ENCODE peak calls at places on chromosomes 5 and 9, in six cellular contexts. K, F, M, E, G and S are unnamed samples.

GRCh38 chr5:122077451-122078115 is 476 bp downstream of the LOX start:
- DNase-seq in M (peak), F (peak), E (no peak), K (peak), G (peak), S (no peak)

GRCh38 chr9:33858346-33858869 is 41.4 kb downstream of the UBE2R2 start:
- DNase-seq in M (no peak), G (no peak), E (no peak), K (no peak), F (no peak), S (no peak)

GRCh38 chr9:27279611-27280010 is 17.3 kb downstream of the EQTN start:
- DNase-seq in M (no peak), K (no peak), G (no peak), E (no peak), F (no peak), S (no peak)

GRCh38 chr9:112487008-112487798 is 576 bp downstream of the KIAA1958 start:
- DNase-seq in F (peak), E (peak), K (peak), G (peak), M (peak), S (peak)

GRCh38 chr5:176771102-176771845 is 39.1 kb upstream of the UNC5A start:
- DNase-seq in E (peak), K (no peak), M (no peak), G (no peak), F (no peak), S (peak)

GRCh38 chr5:38994329-38994927 is 79.8 kb downstream of the RICTOR start:
- DNase-seq in E (peak), M (peak), G (no peak), K (peak), F (no peak), S (no peak)

GRCh38 chr5:150783422-150783928 is 4.9 kb downstream of the SMIM3 start:
- DNase-seq in K (peak), E (peak), G (peak), M (no peak), F (peak), S (peak)

GRCh38 chr9:121699271-121700164 is 48.1 kb downstream of the DAB2IP start:
- DNase-seq in K (peak), F (peak), E (peak), G (peak), M (peak), S (peak)

GRCh38 chr5:33336911-33337620 is 103.7 kb upstream of the TARS1 start:
- DNase-seq in K (peak), F (no peak), E (no peak), M (no peak), G (no peak), S (no peak)

GRCh38 chr5:147208134-147208533 is 26.7 kb upstream of the STK32A start:
- DNase-seq in G (no peak), E (no peak), F (no peak), M (no peak), K (peak), S (no peak)

GRCh38 chr5:32278403-32278802 is 34.3 kb downstream of the MTMR12 start:
- DNase-seq in M (no peak), F (no peak), G (no peak), K (peak), E (no peak), S (no peak)

GRCh38 chr5:2196989-2197531 is 314.3 kb upstream of the IRX4 start:
- DNase-seq in K (no peak), G (no peak), E (peak), M (no peak), F (no peak), S (no peak)

GRCh38 chr5:10059611-10060379 is 189.9 kb downstream of the ATPSCKMT start:
- DNase-seq in M (no peak), E (no peak), F (no peak), G (no peak), K (no peak), S (no peak)

GRCh38 chr5:170034231-170034630 is 53.9 kb upstream of the INSYN2B start:
- DNase-seq in E (no peak), G (no peak), M (no peak), K (no peak), F (no peak), S (no peak)

GRCh38 chr5:149938272-149938671 is 6.3 kb downstream of the PDE6A start:
- DNase-seq in G (peak), K (peak), F (no peak), E (peak), M (no peak), S (no peak)

GRCh38 chr5:177440211-177440989 is 6.2 kb upstream of the PRR7 start:
- DNase-seq in G (no peak), F (no peak), M (no peak), E (no peak), K (no peak), S (no peak)

GRCh38 chr5:59923465-59923864 is 29.9 kb upstream of the PDE4D start:
- DNase-seq in E (no peak), K (peak), M (no peak), G (no peak), F (no peak), S (no peak)

GRCh38 chr9:87675466-87675865 is 50.5 kb upstream of the CTSL start:
- DNase-seq in F (no peak), E (no peak), G (no peak), K (no peak), M (no peak), S (no peak)

GRCh38 chr5:6602441-6602840 is 30.4 kb downstream of the NSUN2 start:
- DNase-seq in F (no peak), K (no peak), E (no peak), G (no peak), M (no peak), S (no peak)

GRCh38 chr9:95316274-95316673 is 1.2 kb downstream of the FANCC start:
- DNase-seq in E (no peak), F (no peak), M (no peak), K (no peak), G (no peak), S (no peak)

GRCh38 chr9:94638335-94639044 is 828 bp downstream of the FBP1 start:
- DNase-seq in K (no peak), M (no peak), F (no peak), G (no peak), E (peak), S (no peak)

GRCh38 chr5:93402451-93402850 is 178.6 kb downstream of the NR2F1-AS1 start:
- DNase-seq in F (no peak), E (no peak), G (no peak), K (no peak), M (no peak), S (no peak)

GRCh38 chr5:72951850-72952468 is 3.9 kb upstream of the FCHO2 start:
- DNase-seq in F (no peak), G (no peak), K (peak), E (peak), M (no peak), S (no peak)

GRCh38 chr5:33194914-33195313 is 245.9 kb upstream of the TARS1 start:
- DNase-seq in G (no peak), F (no peak), M (no peak), K (no peak), E (no peak), S (no peak)

GRCh38 chr5:171272996-171273970 is 35.8 kb upstream of the TLX3 start:
- DNase-seq in E (no peak), M (peak), K (peak), F (no peak), G (no peak), S (no peak)

GRCh38 chr5:34577267-34577666 is 78.9 kb upstream of the RAI14 start:
- DNase-seq in F (no peak), M (no peak), K (no peak), G (no peak), E (no peak), S (no peak)

GRCh38 chr9:98312365-98312764 is 56.9 kb upstream of the TBC1D2 start:
- DNase-seq in M (no peak), G (no peak), F (no peak), K (no peak), E (no peak), S (no peak)

GRCh38 chr9:71218774-71219173 is 97.4 kb upstream of the TRPM3 start:
- DNase-seq in G (no peak), E (no peak), K (no peak), F (no peak), M (no peak), S (no peak)

GRCh38 chr5:68406767-68407232 is 191.2 kb downstream of the PIK3R1 start:
- DNase-seq in G (no peak), E (peak), K (no peak), F (peak), M (no peak), S (no peak)

GRCh38 chr5:102738037-102738436 is 17.1 kb upstream of the PAM start:
- DNase-seq in M (no peak), F (no peak), G (no peak), E (no peak), K (no peak), S (no peak)

GRCh38 chr9:134181648-134182034 is 17.3 kb upstream of the RNU6ATAC start:
- DNase-seq in K (no peak), F (peak), M (no peak), E (no peak), G (no peak), S (no peak)

GRCh38 chr9:32395483-32396216 is 11.2 kb downstream of the ACO1 start:
- DNase-seq in G (peak), E (no peak), F (no peak), M (no peak), K (peak), S (no peak)

GRCh38 chr5:60788863-60789513 is 55.1 kb downstream of the ELOVL7 start:
- DNase-seq in F (no peak), E (no peak), M (no peak), G (no peak), K (no peak), S (no peak)

GRCh38 chr5:168269950-168270349 is 21.5 kb upstream of the WWC1 start:
- DNase-seq in F (no peak), M (no peak), E (peak), G (no peak), K (peak), S (no peak)

GRCh38 chr9:98375138-98375726 is 119.8 kb upstream of the TBC1D2 start:
- DNase-seq in M (no peak), G (no peak), K (peak), E (no peak), F (no peak), S (no peak)

GRCh38 chr5:54669845-54670635 is 152.5 kb downstream of the SNX18 start:
- DNase-seq in F (no peak), E (no peak), K (no peak), G (no peak), M (no peak), S (no peak)

GRCh38 chr5:1161832-1162229 is 39.6 kb upstream of the SLC6A19 start:
- DNase-seq in E (peak), M (no peak), F (no peak), K (no peak), G (no peak), S (no peak)

GRCh38 chr5:115072266-115073056 is 97.2 kb downstream of the TRIM36 start:
- DNase-seq in E (no peak), F (no peak), K (no peak), M (no peak), G (no peak), S (no peak)

GRCh38 chr5:160278356-160278755 is 34.0 kb downstream of the CCNJL start:
- DNase-seq in K (no peak), F (no peak), M (no peak), E (no peak), G (no peak), S (no peak)

GRCh38 chr5:141681295-141681694 is 735 bp downstream of the ARAP3 start:
- DNase-seq in M (no peak), F (no peak), K (no peak), G (no peak), E (no peak), S (no peak)
- H3K4me3 ChIP-seq in M (peak), F (no peak), K (peak), G (peak), E (peak), S (no peak)

DNA sequence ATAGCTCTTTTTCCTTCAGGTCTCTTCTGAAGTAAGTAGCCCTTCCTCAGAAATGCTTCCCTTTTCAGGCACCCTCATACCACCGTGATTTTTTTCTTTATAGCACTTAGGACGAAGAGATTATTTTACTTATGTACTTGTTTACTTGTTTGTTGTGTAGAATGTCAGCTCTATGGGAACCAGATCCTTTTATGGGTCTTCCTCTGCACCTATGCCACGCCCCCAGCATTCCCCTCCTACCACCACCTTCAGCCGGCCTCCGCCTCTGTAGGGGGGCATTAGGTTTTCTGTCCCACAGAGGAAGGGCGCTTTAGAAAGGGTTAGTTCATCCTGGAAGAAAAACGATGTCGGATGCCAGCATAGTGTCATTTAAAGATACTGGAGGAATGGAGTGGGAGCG is 1.8 kb downstream of the CDKN2B-AS1 start:
- DNase-seq in G (no peak), M (no peak), E (no peak), K (no peak), F (no peak), S (no peak)
- H3K4me3 ChIP-seq in G (no peak), M (no peak), E (no peak), K (peak), F (no peak), S (no peak)

DNA sequence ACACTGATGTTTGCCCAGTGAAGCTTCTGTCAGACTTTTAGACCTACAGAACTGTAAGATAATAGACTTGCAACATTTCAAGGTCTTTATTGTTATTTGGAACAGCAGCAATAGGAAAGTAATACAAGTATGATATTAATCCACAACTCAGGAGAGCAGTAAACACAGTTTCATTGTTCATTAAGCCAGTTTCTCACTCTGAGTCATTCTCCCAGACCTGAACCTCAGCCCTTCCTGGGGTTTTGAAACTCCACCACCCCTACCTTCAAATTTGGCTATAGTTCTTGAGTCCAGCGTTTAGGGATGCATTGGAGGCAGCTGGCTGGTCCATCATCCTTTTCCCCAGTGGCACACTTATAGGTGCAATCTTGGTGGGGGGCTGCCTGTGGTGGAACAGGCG is 203.2 kb downstream of the RAB3C start:
- DNase-seq in F (no peak), E (no peak), G (no peak), K (no peak), M (no peak), S (no peak)
- H3K4me3 ChIP-seq in F (no peak), E (no peak), G (no peak), K (no peak), M (no peak), S (no peak)

GRCh38 chr9:129278391-129279237 is 100.6 kb upstream of the IER5L start:
- DNase-seq in F (no peak), K (peak), E (peak), G (peak), M (no peak), S (no peak)
- H3K4me3 ChIP-seq in F (no peak), K (no peak), E (no peak), G (no peak), M (no peak), S (no peak)

GRCh38 chr5:126619781-126620180 is 19.0 kb downstream of the PHAX start:
- DNase-seq in G (no peak), M (no peak), F (no peak), K (no peak), E (no peak), S (no peak)

GRCh38 chr5:126628102-126628501 is 27.4 kb downstream of the PHAX start:
- DNase-seq in F (no peak), G (no peak), K (no peak), M (no peak), E (no peak), S (no peak)

GRCh38 chr5:126624534-126624933 is 23.8 kb downstream of the PHAX start:
- DNase-seq in G (no peak), M (no peak), E (no peak), K (peak), F (no peak), S (no peak)
- H3K4me3 ChIP-seq in G (no peak), M (no peak), E (no peak), K (no peak), F (no peak), S (no peak)